ENCODE peak calls at places on chromosomes 7 and 10, in four cellular contexts. Z, K, G and X are unnamed samples.

GRCh38 chr10:96334888-96335526 is 23.8 kb downstream of the OPALIN start:
- DNase-seq in K (peak), Z (no peak), G (peak), X (no peak)

GRCh38 chr10:61406282-61406681 is 46.9 kb downstream of the TMEM26 start:
- DNase-seq in G (no peak), K (no peak), Z (no peak), X (no peak)

GRCh38 chr10:60048146-60048545 is 141.8 kb upstream of the CCDC6 start:
- DNase-seq in K (no peak), Z (no peak), G (peak), X (no peak)

GRCh38 chr7:100914879-100915442 is 19.3 kb upstream of the ACHE start:
- DNase-seq in K (no peak), Z (no peak), G (no peak), X (no peak)

GRCh38 chr10:21372651-21373410 is 152.7 kb downstream of the SKIDA1 start:
- DNase-seq in K (no peak), Z (peak), G (peak), X (peak)

GRCh38 chr7:123846217-123846891 is 1.4 kb downstream of the HYAL4 start:
- DNase-seq in Z (no peak), G (peak), K (no peak), X (no peak)

GRCh38 chr10:89846786-89847185 is 145.4 kb downstream of the KIF20B start:
- DNase-seq in G (no peak), K (no peak), Z (no peak), X (no peak)

GRCh38 chr7:106625678-106626301 is 35.2 kb downstream of the CCDC71L start:
- DNase-seq in K (no peak), G (no peak), Z (no peak), X (no peak)

GRCh38 chr7:194257-194995 is 2.1 kb downstream of the FAM20C start:
- DNase-seq in G (peak), K (no peak), Z (no peak), X (no peak)

GRCh38 chr10:119447421-119447820 is 95.1 kb downstream of the RGS10 start:
- DNase-seq in Z (no peak), K (no peak), G (no peak), X (no peak)

GRCh38 chr10:84195044-84195830 is 900 bp downstream of the CDHR1 start:
- DNase-seq in G (no peak), Z (no peak), K (no peak), X (no peak)

GRCh38 chr7:130910949-130911944 is 177.2 kb upstream of the KLF14 start:
- DNase-seq in Z (no peak), G (peak), K (no peak), X (no peak)

GRCh38 chr10:52459097-52459496 is 145.0 kb downstream of the DKK1 start:
- DNase-seq in Z (no peak), G (no peak), K (no peak), X (no peak)

GRCh38 chr7:157508477-157508881 is 171.7 kb downstream of the DNAJB6 start:
- DNase-seq in G (no peak), K (no peak), Z (no peak), X (no peak)